ENCODE peak calls at places on chromosomes 3 and 15, in four cellular contexts. E is fibroblast of mammary gland, J is AG04450, U is AG09309. O is an unnamed sample.

GRCh38 chr3:184289426-184289938 is 9.6 kb upstream of the PSMD2 start:
- DNase-seq in E (peak), J (no peak), U (no peak), O (no peak)

GRCh38 chr15:76183906-76184639 is 124.3 kb downstream of the TMEM266 start:
- DNase-seq in E (no peak), J (no peak), U (no peak), O (no peak)

GRCh38 chr3:79369306-79369705 is 398.5 kb downstream of the ROBO1 start:
- DNase-seq in E (peak), J (no peak), U (no peak), O (no peak)

GRCh38 chr15:83435202-83435601 is 11.9 kb upstream of the SH3GL3 start:
- DNase-seq in E (peak), J (no peak), U (no peak), O (peak)

GRCh38 chr3:78765671-78766485 is 1001.9 kb downstream of the ROBO1 start:
- DNase-seq in U (no peak), J (no peak), E (peak), O (no peak)

GRCh38 chr3:149186726-149187125 is 34.9 kb downstream of the CP start:
- DNase-seq in J (no peak), U (no peak), E (no peak), O (no peak)

GRCh38 chr3:161649900-161650484 is 153.4 kb downstream of the OTOL1 start:
- DNase-seq in U (no peak), E (peak), J (no peak), O (no peak)

GRCh38 chr15:81813215-81813614 is 232.6 kb downstream of the MEX3B start:
- DNase-seq in J (no peak), E (no peak), U (no peak), O (no peak)

GRCh38 chr3:185316740-185317407 is 46.1 kb upstream of the MAP3K13 start:
- DNase-seq in U (no peak), E (no peak), J (no peak), O (no peak)

GRCh38 chr3:78919021-78919755 is 848.6 kb downstream of the ROBO1 start:
- DNase-seq in U (peak), E (peak), J (peak), O (no peak)

GRCh38 chr3:98525494-98525893 is 2.8 kb upstream of the CLDND1 start:
- DNase-seq in U (no peak), E (no peak), J (no peak), O (no peak)

GRCh38 chr15:25249236-25250010 is 189.4 kb downstream of the UBE3A start:
- DNase-seq in U (no peak), J (no peak), E (no peak), O (no peak)

GRCh38 chr15:83854314-83854713 is 200.4 kb downstream of the ADAMTSL3 start:
- DNase-seq in J (no peak), E (no peak), U (no peak), O (no peak)

GRCh38 chr3:171135536-171135935 is 109.0 kb upstream of the SLC2A2 start:
- DNase-seq in J (no peak), E (peak), U (no peak), O (no peak)

GRCh38 chr3:111229301-111229700 is 157.7 kb downstream of the NECTIN3 start:
- DNase-seq in J (no peak), E (no peak), U (no peak), O (no peak)

GRCh38 chr3:184874709-184875644 is 63.0 kb downstream of the VPS8 start:
- DNase-seq in U (no peak), J (no peak), E (peak), O (peak)

GRCh38 chr3:53588122-53588521 is 93.7 kb downstream of the CACNA1D start:
- DNase-seq in J (no peak), U (no peak), E (no peak), O (no peak)

GRCh38 chr15:40115670-40116093 is 7.0 kb upstream of the BMF start:
- DNase-seq in U (no peak), E (no peak), J (no peak), O (no peak)

GRCh38 chr3:34260266-34260990 is 462.0 kb downstream of the PDCD6IP start:
- DNase-seq in E (peak), U (peak), J (peak), O (no peak)

GRCh38 chr15:94230886-94231727 is at the start of gene MCTP2:
- DNase-seq in E (peak), U (peak), J (peak), O (peak)

GRCh38 chr3:13539285-13539625 is 9.7 kb upstream of the FBLN2 start:
- DNase-seq in E (peak), U (peak), J (peak), O (peak)

GRCh38 chr15:84766461-84767005 is 18.1 kb downstream of the ZNF592 start:
- DNase-seq in J (no peak), E (no peak), U (peak), O (no peak)

GRCh38 chr3:123272547-123272946 is 70.8 kb downstream of the SEC22A start:
- DNase-seq in E (peak), U (no peak), J (no peak), O (no peak)

GRCh38 chr3:165642761-165643432 is 194.3 kb downstream of the BCHE start:
- DNase-seq in J (peak), U (peak), E (peak), O (peak)

GRCh38 chr3:37256447-37256846 is 82.1 kb upstream of the LRRFIP2 start:
- DNase-seq in J (no peak), U (no peak), E (peak), O (no peak)
- TF ChIP-seq CTCF in J (peak), U (peak), E (peak), O (peak)

GRCh38 chr3:160052385-160053047 is 63.9 kb downstream of the IL12A start:
- DNase-seq in E (no peak), U (no peak), J (no peak), O (no peak)
- H3K4me3 ChIP-seq in E (no peak), U (no peak), J (peak), O (no peak)

GRCh38 chr3:134313839-134314587 is 60.2 kb downstream of the AMOTL2 start:
- DNase-seq in J (no peak), E (peak), U (no peak), O (no peak)

GRCh38 chr3:134314588-134315285 is 59.5 kb downstream of the AMOTL2 start:
- DNase-seq in U (no peak), J (no peak), E (peak), O (no peak)

GRCh38 chr3:134312072-134312872 is 61.6 kb upstream of the RYK start:
- DNase-seq in E (peak), J (no peak), U (no peak), O (no peak)

GRCh38 chr3:134311693-134312071 is 61.0 kb upstream of the RYK start:
- DNase-seq in J (no peak), E (no peak), U (no peak), O (no peak)

GRCh38 chr3:134312873-134313838 is 61.1 kb downstream of the AMOTL2 start:
- DNase-seq in J (no peak), E (peak), U (no peak), O (no peak)
- TF ChIP-seq CTCF in J (peak), E (no peak), U (peak), O (peak)

DNA sequence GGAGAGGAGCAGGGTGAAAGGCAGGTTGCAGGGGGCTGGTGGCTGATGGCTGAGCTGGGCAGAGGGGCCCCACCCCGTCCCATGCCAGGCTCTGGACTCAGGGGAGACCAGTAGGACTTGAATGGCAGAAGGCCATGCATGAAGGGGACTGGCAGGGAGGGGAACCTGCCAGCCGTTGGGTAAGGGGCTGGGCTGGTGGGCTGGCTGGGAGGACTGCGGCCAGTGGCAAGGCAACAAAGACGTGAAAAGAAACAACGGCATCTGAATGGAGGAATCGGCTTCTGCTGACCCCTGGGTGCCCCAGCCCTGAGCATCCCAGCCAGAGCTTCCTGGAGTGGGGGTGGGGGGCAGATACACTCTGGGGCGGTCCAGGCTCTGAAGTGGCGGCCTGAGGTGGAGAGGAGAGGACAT is 11.6 kb downstream of the GLYCTK start:
- DNase-seq in U (no peak), E (no peak), J (no peak), O (no peak)
- H3K4me3 ChIP-seq in U (no peak), E (no peak), J (no peak), O (no peak)

DNA sequence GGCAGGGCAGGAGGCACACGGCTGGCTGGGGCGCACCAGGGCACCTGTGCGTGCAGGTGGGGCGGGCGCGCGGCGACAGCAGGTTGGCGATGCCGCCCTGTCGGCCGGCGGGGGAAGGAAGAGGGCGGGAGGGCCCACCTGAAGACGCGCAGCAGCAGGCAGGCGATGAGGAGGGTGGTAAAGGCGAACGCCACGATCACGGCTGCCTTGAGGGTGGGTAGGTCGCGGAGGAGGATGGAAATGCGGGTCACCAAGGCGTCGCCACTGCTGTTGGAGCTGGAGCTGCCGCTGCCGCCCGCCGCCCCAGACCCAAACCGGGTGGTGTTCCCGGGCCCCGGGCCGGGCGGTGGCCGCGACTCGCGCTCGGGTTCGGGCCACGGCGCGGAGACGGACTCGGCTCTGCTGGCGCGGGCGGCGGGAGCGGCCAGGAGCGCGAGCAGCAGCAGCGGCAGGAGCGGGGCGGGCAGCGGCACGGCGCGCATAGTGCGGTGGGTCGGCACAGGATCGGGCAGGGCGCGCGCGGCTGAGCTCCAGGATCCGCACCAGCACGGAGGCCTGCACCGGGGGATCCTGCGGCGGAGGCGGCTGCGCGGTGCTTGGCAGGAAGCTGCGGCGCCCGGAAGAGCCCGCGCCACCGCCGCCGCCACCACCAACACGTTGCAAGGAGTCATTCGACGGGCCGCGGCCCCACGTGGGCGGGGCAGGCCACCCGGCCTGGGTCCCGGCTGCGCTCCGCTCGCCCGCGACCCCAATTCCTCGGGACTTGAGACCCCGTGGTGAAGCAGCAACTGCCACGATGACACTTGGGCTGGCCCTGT is at the start of gene FAM174B:
- DNase-seq in E (peak), J (no peak), U (no peak), O (no peak)
- TF ChIP-seq CTCF in E (no peak), J (no peak), U (no peak), O (no peak)

DNA sequence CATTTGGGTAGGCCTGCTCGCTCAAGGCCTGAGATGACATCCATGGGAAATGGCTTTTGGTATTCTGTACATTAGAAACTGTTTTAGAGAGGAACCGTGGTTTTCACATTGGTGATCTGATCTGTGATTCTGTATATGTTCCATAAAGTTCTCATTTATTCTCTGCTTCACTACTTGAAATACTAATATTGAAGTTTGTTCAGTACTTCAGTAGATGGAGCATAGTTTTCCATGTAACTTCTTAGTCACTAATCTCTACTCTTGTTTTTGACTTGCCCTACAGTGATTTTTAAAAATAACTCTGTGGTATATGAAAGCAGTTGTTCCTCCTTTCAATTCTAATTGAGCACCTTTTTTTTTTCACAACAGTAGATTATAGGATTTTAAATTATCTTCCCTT is 66.5 kb downstream of the MBNL1 start:
- DNase-seq in J (no peak), U (no peak), E (no peak), O (no peak)
- H3K4me3 ChIP-seq in J (no peak), U (no peak), E (no peak), O (no peak)